ENCODE peak calls at places on chromosomes 12 and 14, in seven cellular contexts. T is HCT116, X is ovary, I is left ventricle myocardium inferior, B is aorta, A is neuronal stem cell, W is HepG2. L is an unnamed sample. For H3K27me3 and H3K4me1, the result is how much of the 10 kb centered on the place peaks cover.

GRCh38 chr12:34396861-34397590 is 374.7 kb downstream of the ALG10 start:
- DNase-seq in X (no peak), I (peak), B (peak), A (no peak), W (no peak), T (no peak), L (peak)

GRCh38 chr12:3122841-3123678 is 45.9 kb downstream of the TSPAN9 start:
- DNase-seq in I (peak), T (no peak), X (no peak), W (no peak), A (no peak), B (peak), L (no peak)

GRCh38 chr14:76500011-76500410 is 124.1 kb downstream of the ESRRB start:
- DNase-seq in X (no peak), B (no peak), I (no peak), W (no peak), T (no peak), A (no peak), L (no peak)

GRCh38 chr12:12705833-12706520 is 10.0 kb upstream of the GPR19 start:
- DNase-seq in X (no peak), B (peak), T (no peak), W (no peak), A (no peak), I (no peak), L (no peak)

GRCh38 chr12:120539303-120539702 is 5.1 kb downstream of the RNF10 start:
- DNase-seq in A (no peak), T (no peak), X (no peak), B (no peak), W (no peak), I (no peak), L (no peak)

GRCh38 chr12:14886271-14886670 is 617 bp upstream of the MGP start:
- DNase-seq in T (no peak), X (no peak), I (no peak), W (no peak), A (no peak), B (no peak), L (no peak)

GRCh38 chr12:113347107-113347506 is 11.3 kb upstream of the PLBD2 start:
- DNase-seq in B (no peak), X (no peak), A (no peak), T (no peak), W (no peak), I (no peak), L (no peak)

GRCh38 chr12:27355486-27355885 is 22.9 kb downstream of the BMAL2 start:
- DNase-seq in W (no peak), A (no peak), T (no peak), X (no peak), I (no peak), B (no peak), L (no peak)

GRCh38 chr12:116813271-116814041 is 67.8 kb downstream of the HRK start:
- DNase-seq in I (no peak), A (no peak), X (no peak), T (peak), W (no peak), B (no peak), L (no peak)

GRCh38 chr14:59918824-59919581 is 941 bp upstream of the LRRC9 start:
- DNase-seq in B (peak), W (peak), A (peak), T (peak), X (no peak), I (no peak), L (no peak)

GRCh38 chr12:21527451-21528180 is 1.5 kb downstream of the SPX start:
- DNase-seq in A (peak), B (peak), T (no peak), W (no peak), I (peak), X (peak), L (peak)

GRCh38 chr12:92654929-92655328 is 47.9 kb upstream of the PLEKHG7 start:
- DNase-seq in A (no peak), W (no peak), T (no peak), B (peak), X (no peak), I (no peak), L (no peak)

GRCh38 chr14:106844608-106845285 is 1318.4 kb downstream of the TMEM121 start:
- DNase-seq in A (no peak), B (peak), T (no peak), I (peak), X (peak), W (peak), L (peak)

GRCh38 chr12:116882742-116883141 is 1.5 kb upstream of the HRK start:
- DNase-seq in I (no peak), W (no peak), A (no peak), B (no peak), T (no peak), X (no peak), L (no peak)

GRCh38 chr12:3810540-3810939 is 57.6 kb upstream of the CRACR2A start:
- DNase-seq in B (no peak), A (no peak), W (no peak), I (no peak), X (no peak), T (no peak), L (no peak)

GRCh38 chr12:118603610-118604361 is 227.4 kb downstream of the SUDS3 start:
- DNase-seq in I (no peak), T (no peak), B (no peak), A (no peak), X (no peak), W (peak), L (peak)

GRCh38 chr12:113422030-113422900 is at the start of gene SDSL:
- DNase-seq in A (peak), B (peak), I (peak), T (peak), W (peak), X (peak), L (peak)

DNA sequence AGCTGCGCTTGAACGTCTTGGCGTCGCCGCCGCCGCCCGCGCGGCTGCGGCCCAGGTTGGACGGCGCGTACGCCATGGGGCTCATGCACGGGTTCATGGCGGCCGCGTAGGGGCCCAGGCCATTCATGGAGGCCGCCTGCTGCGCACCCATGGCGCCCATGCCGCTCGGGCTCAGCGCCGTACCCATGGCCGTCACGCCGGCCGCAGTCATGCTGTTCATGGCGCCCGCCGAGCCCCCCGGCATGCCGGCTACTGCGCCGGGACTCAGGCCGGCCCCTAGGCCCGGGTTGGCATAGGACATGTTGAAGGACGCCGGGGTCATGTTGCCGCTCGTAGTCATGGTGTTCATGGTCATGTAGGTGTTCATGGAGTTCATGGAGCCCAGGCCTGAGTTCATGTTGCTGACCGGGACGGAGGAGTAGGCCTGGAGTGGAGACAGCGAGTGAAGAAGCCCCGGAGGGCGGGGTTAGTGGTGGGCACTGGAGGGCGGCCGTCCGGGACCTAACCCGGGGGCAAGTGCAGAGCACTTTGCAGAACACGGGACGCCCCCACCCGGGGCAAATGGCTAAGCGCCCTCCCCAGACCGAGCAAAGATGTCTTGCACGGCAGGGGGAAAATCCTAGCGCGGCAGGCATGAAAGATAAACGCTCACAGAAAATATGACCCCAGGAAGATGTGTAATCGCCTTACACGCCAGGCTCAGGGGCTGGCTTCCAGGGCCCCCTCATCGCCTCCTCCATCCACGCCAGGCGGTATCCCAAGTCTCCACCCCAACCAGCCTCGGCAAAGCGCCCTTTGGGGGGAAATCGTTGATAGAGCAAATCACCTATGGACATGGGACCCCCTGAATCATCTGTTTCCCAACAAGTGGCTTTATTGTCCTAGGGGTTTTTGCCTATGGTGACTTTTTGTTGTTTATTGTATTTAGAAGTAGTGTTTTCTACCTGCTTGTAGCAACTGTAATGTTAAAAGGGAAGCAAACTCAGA is 2.5 kb downstream of the FOXA1 start:
- DNase-seq in W (no peak), A (peak), T (no peak), X (no peak), I (no peak), B (no peak), L (no peak)
- H3K27me3 ChIP-seq in W (under half), A (half or more), T (under half), X (under half), I (half or more), B (under half), L (under half)

GRCh38 chr12:54421175-54421872 is 2.3 kb upstream of the ITGA5 start:
- DNase-seq in I (peak), X (peak), A (no peak), T (no peak), B (peak), W (no peak), L (no peak)

GRCh38 chr12:54418441-54419087 is 502 bp downstream of the ITGA5 start:
- DNase-seq in T (no peak), X (no peak), W (no peak), B (no peak), A (no peak), I (no peak), L (peak)

GRCh38 chr12:54421873-54422250 is 2.8 kb upstream of the ITGA5 start:
- DNase-seq in B (no peak), A (no peak), T (no peak), X (no peak), I (no peak), W (no peak), L (no peak)

GRCh38 chr12:54419088-54419887 is at the start of gene ITGA5:
- DNase-seq in T (peak), A (peak), X (peak), B (peak), W (no peak), I (peak), L (peak)

GRCh38 chr12:54420766-54421144 is 1.7 kb upstream of the ITGA5 start:
- DNase-seq in T (no peak), A (no peak), B (no peak), I (no peak), W (no peak), X (no peak), L (no peak)
- H3K4me1 ChIP-seq in T (half or more), A (under half), B (under half), I (half or more), W (under half), X (under half), L (under half)

GRCh38 chr14:103155013-103155412 is 31.8 kb downstream of the TNFAIP2 start:
- DNase-seq in X (peak), I (peak), W (peak), B (peak), A (no peak), T (peak), L (no peak)

GRCh38 chr14:103158688-103159087 is 35.4 kb downstream of the TNFAIP2 start:
- DNase-seq in I (no peak), B (no peak), A (no peak), W (no peak), T (no peak), X (no peak), L (no peak)

GRCh38 chr14:103157969-103158368 is 34.7 kb downstream of the TNFAIP2 start:
- DNase-seq in I (no peak), X (no peak), A (no peak), B (no peak), W (no peak), T (no peak), L (no peak)

GRCh38 chr14:103156733-103157411 is 33.6 kb downstream of the TNFAIP2 start:
- DNase-seq in I (no peak), B (no peak), A (no peak), W (no peak), T (no peak), X (no peak), L (no peak)

DNA sequence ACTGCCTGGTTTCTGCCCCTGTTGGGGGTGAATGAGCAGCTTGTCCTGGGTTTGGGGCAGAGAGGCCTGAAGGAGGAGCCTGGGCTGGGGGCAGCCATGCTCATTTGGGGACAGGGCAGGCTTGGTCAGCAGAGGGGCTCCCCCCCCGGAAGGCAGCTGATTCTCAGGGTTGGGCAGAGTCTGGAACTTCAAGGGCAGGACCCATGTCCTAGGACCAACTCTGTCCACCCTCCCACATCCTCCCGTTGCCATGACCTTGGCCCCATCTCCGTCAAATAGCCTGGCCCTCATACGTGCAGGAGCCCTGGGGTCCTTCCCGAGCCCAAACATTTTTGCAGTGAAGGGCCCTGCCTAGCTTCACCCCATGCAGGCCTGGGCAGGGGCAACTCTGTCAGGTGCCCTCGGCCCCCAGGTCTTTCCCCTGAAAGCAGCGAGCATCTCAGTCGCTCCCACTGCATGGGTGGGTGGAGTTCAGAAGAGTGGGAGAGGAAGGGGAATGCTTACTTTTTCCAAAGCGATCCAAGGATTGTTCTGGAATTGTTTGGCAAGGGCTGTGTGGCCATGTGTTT is 32.6 kb downstream of the TNFAIP2 start:
- DNase-seq in X (peak), I (no peak), B (no peak), W (no peak), A (no peak), T (no peak), L (no peak)
- H3K27me3 ChIP-seq in X (under half), I (under half), B (under half), W (under half), A (under half), T (under half), L (under half)

DNA sequence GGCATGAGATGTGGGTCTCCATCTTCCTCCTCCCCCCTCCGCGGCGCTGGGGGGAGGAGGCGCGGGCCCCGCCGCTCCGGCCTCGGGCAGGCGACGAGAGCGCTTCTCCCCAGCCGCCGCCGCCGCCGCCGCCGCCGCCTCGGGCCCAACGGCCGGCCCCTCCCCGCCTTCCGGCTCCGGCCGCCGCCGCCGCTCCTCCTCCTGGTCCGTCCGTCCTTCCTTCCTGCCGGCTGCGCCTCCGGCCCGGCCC is 411 bp downstream of the FBXL14 start:
- DNase-seq in A (no peak), B (peak), W (no peak), I (peak), T (no peak), X (no peak), L (no peak)
- H3K4me1 ChIP-seq in A (under half), B (under half), W (half or more), I (half or more), T (under half), X (under half), L (under half)

DNA sequence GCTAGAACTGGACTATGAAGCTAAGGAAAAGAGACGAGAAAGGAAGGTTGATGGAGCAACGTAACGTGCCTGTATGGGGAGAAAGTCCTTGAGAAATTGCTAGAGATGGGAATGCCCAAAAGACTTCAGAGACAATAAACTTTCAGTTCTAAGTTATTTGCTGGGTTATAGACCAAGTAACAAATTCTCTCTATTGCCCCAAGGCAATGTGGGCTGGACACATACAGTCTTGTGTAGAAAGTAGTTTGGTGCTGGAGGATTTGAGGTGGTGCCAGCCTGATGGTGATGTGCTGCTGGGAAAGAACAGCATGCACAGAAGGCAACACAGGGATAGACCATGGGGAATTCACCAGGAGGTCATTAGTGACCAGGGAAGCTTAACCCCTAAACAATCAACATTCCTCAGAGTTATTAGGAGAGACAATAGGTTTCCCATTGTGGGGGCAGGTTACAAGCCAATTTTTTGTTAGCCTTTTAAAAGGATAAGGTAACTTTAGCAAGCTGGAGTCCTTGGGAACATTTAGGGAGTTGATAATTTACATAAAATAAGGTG is 61.6 kb downstream of the LMNTD1 start:
- DNase-seq in X (no peak), B (no peak), I (no peak), T (no peak), W (no peak), A (peak), L (no peak)
- H3K27me3 ChIP-seq in X (under half), B (under half), I (under half), T (under half), W (under half), A (under half), L (under half)

DNA sequence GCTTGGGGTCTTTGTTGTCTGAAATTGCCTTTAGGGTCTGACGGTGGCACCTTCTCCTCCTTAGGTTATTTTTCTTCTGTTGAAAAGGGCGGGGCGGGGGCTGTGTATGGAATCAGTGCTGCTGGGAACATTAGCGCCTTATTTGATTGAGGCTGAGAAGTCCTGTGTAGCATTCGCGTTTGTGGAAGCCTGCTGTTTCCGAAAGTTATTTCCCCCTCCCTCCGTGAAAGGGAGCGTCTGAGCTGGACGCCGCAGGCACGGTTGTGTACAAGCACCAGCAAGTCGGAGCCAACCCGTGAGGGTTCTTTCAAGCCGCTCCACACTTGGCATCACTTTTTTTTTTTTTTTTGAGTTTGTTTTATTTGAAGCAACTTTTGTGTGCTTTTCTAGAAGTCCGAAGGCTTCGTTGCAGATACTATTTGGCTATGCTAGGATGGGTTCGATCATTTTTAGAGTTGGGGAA is 1.1 kb downstream of the SYNE2 start:
- DNase-seq in B (peak), X (peak), T (no peak), W (peak), A (peak), I (peak), L (peak)
- H3K4me1 ChIP-seq in B (under half), X (under half), T (under half), W (under half), A (under half), I (half or more), L (under half)

GRCh38 chr14:89498836-89499235 is 81.8 kb upstream of the FOXN3 start:
- DNase-seq in X (no peak), B (no peak), I (no peak), W (no peak), A (no peak), T (no peak), L (no peak)
- H3K27me3 ChIP-seq in X (under half), B (under half), I (under half), W (under half), A (under half), T (under half), L (under half)

GRCh38 chr12:114673169-114673833 is 10.7 kb downstream of the TBX3 start:
- DNase-seq in A (peak), B (no peak), I (no peak), W (no peak), T (no peak), X (peak), L (no peak)
- H3K4me1 ChIP-seq in A (under half), B (under half), I (half or more), W (half or more), T (under half), X (under half), L (under half)

L was measured in pancreas.